ENCODE peak calls at places on chromosomes 16 and 17, in nine cellular contexts. W is renal cortical epithelial cell, R is type B pancreatic cell, D is NCI-H2081, K is HEK293T, U is adipocyte, G is NT2/D1, S is NCI-H345, M is D341Med. J is an unnamed sample.

GRCh38 chr16:86966781-86967180 is 350.4 kb downstream of the C16orf95 start:
- DNase-seq in W (no peak), R (no peak), D (no peak), K (no peak), U (no peak), G (no peak), S (no peak), M (no peak), J (no peak)

GRCh38 chr17:17089796-17090641 is 47.8 kb downstream of the MPRIP start:
- DNase-seq in W (no peak), R (no peak), D (no peak), K (no peak), U (no peak), G (no peak), S (no peak), M (no peak), J (no peak)

GRCh38 chr16:15542261-15542660 is 100.7 kb downstream of the MARF1 start:
- DNase-seq in W (no peak), R (no peak), D (no peak), K (no peak), U (no peak), G (peak), S (peak), M (no peak), J (no peak)

GRCh38 chr17:44308865-44309264 is 464 bp downstream of the RUNDC3A start:
- DNase-seq in W (no peak), R (no peak), D (peak), K (peak), U (no peak), G (no peak), S (peak), M (peak), J (no peak)

GRCh38 chr16:20878682-20879147 is 21.4 kb downstream of the DCUN1D3 start:
- DNase-seq in W (peak), R (no peak), D (no peak), K (no peak), U (no peak), G (no peak), S (no peak), M (no peak), J (no peak)

GRCh38 chr17:75664099-75664549 is 2.8 kb downstream of the RECQL5 start:
- DNase-seq in W (no peak), R (no peak), D (no peak), K (no peak), U (no peak), G (no peak), S (no peak), M (no peak), J (no peak)

GRCh38 chr17:8522577-8522976 is 86.9 kb downstream of the NDEL1 start:
- DNase-seq in W (no peak), R (no peak), D (no peak), K (no peak), U (no peak), G (no peak), S (no peak), M (no peak), J (no peak)

GRCh38 chr16:12737563-12737962 is 66.1 kb downstream of the CPPED1 start:
- DNase-seq in W (no peak), R (no peak), D (no peak), K (no peak), U (no peak), G (no peak), S (no peak), M (no peak), J (no peak)

GRCh38 chr17:34487616-34488015 is 91.8 kb upstream of the TMEM132E start:
- DNase-seq in W (no peak), R (no peak), D (no peak), K (no peak), U (no peak), G (no peak), S (no peak), M (no peak), J (no peak)

GRCh38 chr17:42553161-42553818 is 567 bp downstream of the HSD17B1 start:
- DNase-seq in W (no peak), R (no peak), D (no peak), K (peak), U (no peak), G (no peak), S (no peak), M (no peak), J (peak)

GRCh38 chr16:56871172-56871593 is 6.2 kb downstream of the SLC12A3 start:
- DNase-seq in W (peak), R (no peak), D (no peak), K (no peak), U (peak), G (no peak), S (no peak), M (no peak), J (peak)

GRCh38 chr17:64103751-64104364 is 26.1 kb downstream of the ERN1 start:
- DNase-seq in W (peak), R (no peak), D (no peak), K (no peak), U (no peak), G (no peak), S (no peak), M (no peak), J (peak)

GRCh38 chr17:38349097-38349904 is 2.3 kb upstream of the SOCS7 start:
- DNase-seq in W (peak), R (peak), D (peak), K (peak), U (peak), G (peak), S (peak), M (peak), J (peak)

GRCh38 chr17:49239963-49240362 is 9.4 kb upstream of the PHOSPHO1 start:
- DNase-seq in W (no peak), R (no peak), D (no peak), K (no peak), U (no peak), G (no peak), S (no peak), M (no peak), J (no peak)

J was measured in mammary epithelial cell.